ENCODE peak calls at places on chromosome 15, in nine cellular contexts. One of them, this sample, is unnamed.

GRCh38 chr15:85831415-85832113 is 36.8 kb upstream of the KLHL25 start:
- DNase-seq in naive thymus-derived CD4-positive, alpha-beta T cell: no peak
- DNase-seq in CD4-positive, CD25-positive, alpha-beta regulatory T cell: peak
- DNase-seq in right atrium auricular region: peak
- DNase-seq in PC-3: peak
- DNase-seq in hepatocyte: peak
- DNase-seq in stomach: peak
- DNase-seq in iPS DF 6.9: peak
- DNase-seq in CD4-positive, alpha-beta T cell: peak
- DNase-seq in this sample: peak

GRCh38 chr15:31262901-31263671 is 63.5 kb upstream of the KLF13 start:
- DNase-seq in CD4-positive, CD25-positive, alpha-beta regulatory T cell: peak
- DNase-seq in PC-3: no peak
- DNase-seq in CD4-positive, alpha-beta T cell: no peak
- DNase-seq in iPS DF 6.9: no peak
- DNase-seq in right atrium auricular region: peak
- DNase-seq in naive thymus-derived CD4-positive, alpha-beta T cell: no peak
- DNase-seq in stomach: peak
- DNase-seq in hepatocyte: no peak
- DNase-seq in this sample: no peak

GRCh38 chr15:100671858-100672543 is 69.6 kb downstream of the ASB7 start:
- DNase-seq in hepatocyte: no peak
- DNase-seq in CD4-positive, alpha-beta T cell: no peak
- DNase-seq in PC-3: peak
- DNase-seq in stomach: no peak
- DNase-seq in right atrium auricular region: no peak
- DNase-seq in naive thymus-derived CD4-positive, alpha-beta T cell: no peak
- DNase-seq in iPS DF 6.9: peak
- DNase-seq in CD4-positive, CD25-positive, alpha-beta regulatory T cell: no peak
- DNase-seq in this sample: no peak

GRCh38 chr15:51144021-51144532 is 49.4 kb upstream of the TNFAIP8L3 start:
- DNase-seq in right atrium auricular region: no peak
- DNase-seq in PC-3: peak
- DNase-seq in naive thymus-derived CD4-positive, alpha-beta T cell: no peak
- DNase-seq in iPS DF 6.9: no peak
- DNase-seq in CD4-positive, CD25-positive, alpha-beta regulatory T cell: no peak
- DNase-seq in CD4-positive, alpha-beta T cell: no peak
- DNase-seq in hepatocyte: no peak
- DNase-seq in stomach: no peak
- DNase-seq in this sample: no peak

GRCh38 chr15:69093127-69093526 is 67.3 kb upstream of the GLCE start:
- DNase-seq in CD4-positive, alpha-beta T cell: no peak
- DNase-seq in hepatocyte: no peak
- DNase-seq in naive thymus-derived CD4-positive, alpha-beta T cell: no peak
- DNase-seq in iPS DF 6.9: no peak
- DNase-seq in CD4-positive, CD25-positive, alpha-beta regulatory T cell: no peak
- DNase-seq in stomach: no peak
- DNase-seq in right atrium auricular region: no peak
- DNase-seq in PC-3: peak
- DNase-seq in this sample: peak

GRCh38 chr15:60933914-60934885 is 294.9 kb downstream of the RORA start:
- DNase-seq in right atrium auricular region: no peak
- DNase-seq in naive thymus-derived CD4-positive, alpha-beta T cell: no peak
- DNase-seq in stomach: no peak
- DNase-seq in iPS DF 6.9: no peak
- DNase-seq in PC-3: no peak
- DNase-seq in CD4-positive, alpha-beta T cell: no peak
- DNase-seq in CD4-positive, CD25-positive, alpha-beta regulatory T cell: no peak
- DNase-seq in hepatocyte: no peak
- DNase-seq in this sample: no peak

GRCh38 chr15:84658788-84659411 is 901 bp upstream of the NMB start:
- DNase-seq in stomach: no peak
- DNase-seq in iPS DF 6.9: no peak
- DNase-seq in CD4-positive, alpha-beta T cell: no peak
- DNase-seq in right atrium auricular region: no peak
- DNase-seq in hepatocyte: no peak
- DNase-seq in PC-3: no peak
- DNase-seq in naive thymus-derived CD4-positive, alpha-beta T cell: no peak
- DNase-seq in CD4-positive, CD25-positive, alpha-beta regulatory T cell: no peak
- DNase-seq in this sample: no peak

GRCh38 chr15:94412979-94413741 is 181.8 kb downstream of the MCTP2 start:
- DNase-seq in right atrium auricular region: no peak
- DNase-seq in naive thymus-derived CD4-positive, alpha-beta T cell: no peak
- DNase-seq in hepatocyte: peak
- DNase-seq in PC-3: peak
- DNase-seq in stomach: no peak
- DNase-seq in CD4-positive, CD25-positive, alpha-beta regulatory T cell: peak
- DNase-seq in iPS DF 6.9: no peak
- DNase-seq in CD4-positive, alpha-beta T cell: no peak
- DNase-seq in this sample: no peak

GRCh38 chr15:25707656-25708365 is 155.3 kb downstream of the ATP10A start:
- DNase-seq in CD4-positive, alpha-beta T cell: no peak
- DNase-seq in PC-3: no peak
- DNase-seq in CD4-positive, CD25-positive, alpha-beta regulatory T cell: no peak
- DNase-seq in naive thymus-derived CD4-positive, alpha-beta T cell: no peak
- DNase-seq in hepatocyte: no peak
- DNase-seq in stomach: no peak
- DNase-seq in iPS DF 6.9: no peak
- DNase-seq in right atrium auricular region: no peak
- DNase-seq in this sample: no peak

GRCh38 chr15:74978503-74978902 is 16.9 kb upstream of the SCAMP5 start:
- DNase-seq in PC-3: peak
- DNase-seq in right atrium auricular region: no peak
- DNase-seq in hepatocyte: no peak
- DNase-seq in naive thymus-derived CD4-positive, alpha-beta T cell: no peak
- DNase-seq in stomach: no peak
- DNase-seq in CD4-positive, CD25-positive, alpha-beta regulatory T cell: peak
- DNase-seq in iPS DF 6.9: no peak
- DNase-seq in CD4-positive, alpha-beta T cell: no peak
- DNase-seq in this sample: no peak

GRCh38 chr15:69285834-69286233 is 12.9 kb upstream of the PAQR5 start:
- DNase-seq in iPS DF 6.9: no peak
- DNase-seq in CD4-positive, alpha-beta T cell: no peak
- DNase-seq in stomach: no peak
- DNase-seq in right atrium auricular region: no peak
- DNase-seq in naive thymus-derived CD4-positive, alpha-beta T cell: no peak
- DNase-seq in PC-3: no peak
- DNase-seq in hepatocyte: no peak
- DNase-seq in CD4-positive, CD25-positive, alpha-beta regulatory T cell: no peak
- DNase-seq in this sample: no peak

GRCh38 chr15:91258436-91258779 is 158.4 kb downstream of the SV2B start:
- DNase-seq in right atrium auricular region: no peak
- DNase-seq in hepatocyte: no peak
- DNase-seq in CD4-positive, alpha-beta T cell: no peak
- DNase-seq in PC-3: no peak
- DNase-seq in naive thymus-derived CD4-positive, alpha-beta T cell: no peak
- DNase-seq in stomach: no peak
- DNase-seq in CD4-positive, CD25-positive, alpha-beta regulatory T cell: peak
- DNase-seq in iPS DF 6.9: no peak
- DNase-seq in this sample: no peak

GRCh38 chr15:45387379-45388007 is 9.1 kb upstream of the GATM start:
- DNase-seq in iPS DF 6.9: no peak
- DNase-seq in CD4-positive, CD25-positive, alpha-beta regulatory T cell: no peak
- DNase-seq in hepatocyte: peak
- DNase-seq in naive thymus-derived CD4-positive, alpha-beta T cell: no peak
- DNase-seq in stomach: no peak
- DNase-seq in right atrium auricular region: no peak
- DNase-seq in PC-3: peak
- DNase-seq in CD4-positive, alpha-beta T cell: no peak
- DNase-seq in this sample: no peak

GRCh38 chr15:68389936-68390790 is 41.8 kb downstream of the ITGA11 start:
- DNase-seq in stomach: peak
- DNase-seq in iPS DF 6.9: no peak
- DNase-seq in right atrium auricular region: peak
- DNase-seq in naive thymus-derived CD4-positive, alpha-beta T cell: no peak
- DNase-seq in CD4-positive, alpha-beta T cell: no peak
- DNase-seq in CD4-positive, CD25-positive, alpha-beta regulatory T cell: peak
- DNase-seq in hepatocyte: no peak
- DNase-seq in PC-3: peak
- DNase-seq in this sample: no peak

GRCh38 chr15:98859149-98859548 is 148.4 kb downstream of the PGPEP1L start:
- DNase-seq in right atrium auricular region: no peak
- DNase-seq in PC-3: no peak
- DNase-seq in naive thymus-derived CD4-positive, alpha-beta T cell: no peak
- DNase-seq in CD4-positive, CD25-positive, alpha-beta regulatory T cell: no peak
- DNase-seq in stomach: no peak
- DNase-seq in hepatocyte: no peak
- DNase-seq in CD4-positive, alpha-beta T cell: no peak
- DNase-seq in iPS DF 6.9: no peak
- DNase-seq in this sample: no peak

GRCh38 chr15:98858610-98859023 is 149.0 kb downstream of the PGPEP1L start:
- DNase-seq in CD4-positive, CD25-positive, alpha-beta regulatory T cell: peak
- DNase-seq in iPS DF 6.9: no peak
- DNase-seq in PC-3: no peak
- DNase-seq in hepatocyte: no peak
- DNase-seq in naive thymus-derived CD4-positive, alpha-beta T cell: no peak
- DNase-seq in stomach: no peak
- DNase-seq in right atrium auricular region: no peak
- DNase-seq in CD4-positive, alpha-beta T cell: no peak
- DNase-seq in this sample: no peak

GRCh38 chr15:98860647-98861041 is 146.9 kb downstream of the PGPEP1L start:
- DNase-seq in CD4-positive, alpha-beta T cell: no peak
- DNase-seq in stomach: no peak
- DNase-seq in right atrium auricular region: no peak
- DNase-seq in iPS DF 6.9: no peak
- DNase-seq in PC-3: no peak
- DNase-seq in naive thymus-derived CD4-positive, alpha-beta T cell: no peak
- DNase-seq in CD4-positive, CD25-positive, alpha-beta regulatory T cell: peak
- DNase-seq in hepatocyte: no peak
- DNase-seq in this sample: no peak

GRCh38 chr15:98863983-98864382 is 143.6 kb downstream of the PGPEP1L start:
- DNase-seq in CD4-positive, CD25-positive, alpha-beta regulatory T cell: no peak
- DNase-seq in stomach: no peak
- DNase-seq in naive thymus-derived CD4-positive, alpha-beta T cell: no peak
- DNase-seq in hepatocyte: no peak
- DNase-seq in iPS DF 6.9: no peak
- DNase-seq in CD4-positive, alpha-beta T cell: no peak
- DNase-seq in PC-3: no peak
- DNase-seq in right atrium auricular region: no peak
- DNase-seq in this sample: no peak

GRCh38 chr15:98861188-98861587 is 146.4 kb downstream of the PGPEP1L start:
- DNase-seq in naive thymus-derived CD4-positive, alpha-beta T cell: no peak
- DNase-seq in iPS DF 6.9: no peak
- DNase-seq in hepatocyte: no peak
- DNase-seq in stomach: no peak
- DNase-seq in CD4-positive, CD25-positive, alpha-beta regulatory T cell: no peak
- DNase-seq in PC-3: no peak
- DNase-seq in right atrium auricular region: no peak
- DNase-seq in CD4-positive, alpha-beta T cell: no peak
- DNase-seq in this sample: no peak
- H3K27ac ChIP-seq in naive thymus-derived CD4-positive, alpha-beta T cell: no peak
- H3K27ac ChIP-seq in iPS DF 6.9: no peak
- H3K27ac ChIP-seq in hepatocyte: no peak
- H3K27ac ChIP-seq in stomach: peak
- H3K27ac ChIP-seq in CD4-positive, CD25-positive, alpha-beta regulatory T cell: peak
- H3K27ac ChIP-seq in PC-3: no peak
- H3K27ac ChIP-seq in right atrium auricular region: no peak
- H3K27ac ChIP-seq in CD4-positive, alpha-beta T cell: no peak
- H3K27ac ChIP-seq in this sample: no peak

DNA sequence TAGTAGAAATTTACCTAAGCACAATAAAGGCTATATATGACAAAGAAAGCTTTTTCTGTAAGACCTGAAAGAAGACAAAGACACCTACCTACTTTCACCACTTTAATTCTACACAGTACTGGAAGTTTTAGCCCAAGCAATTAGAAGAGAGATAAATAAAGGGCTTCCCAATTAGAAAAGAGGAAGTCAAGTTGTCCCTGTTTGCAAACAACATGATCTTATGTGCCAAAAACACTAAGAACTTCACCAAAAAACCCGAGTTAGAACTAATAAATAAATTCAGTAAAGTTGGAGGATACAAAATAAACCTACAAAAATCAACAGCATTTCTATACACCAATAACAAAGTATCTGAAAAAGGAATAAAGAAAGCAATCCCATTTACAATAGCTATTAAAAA is 190.9 kb downstream of the NR2F2 start:
- DNase-seq in stomach: no peak
- DNase-seq in PC-3: no peak
- DNase-seq in CD4-positive, alpha-beta T cell: no peak
- DNase-seq in hepatocyte: no peak
- DNase-seq in naive thymus-derived CD4-positive, alpha-beta T cell: no peak
- DNase-seq in iPS DF 6.9: no peak
- DNase-seq in right atrium auricular region: no peak
- DNase-seq in CD4-positive, CD25-positive, alpha-beta regulatory T cell: no peak
- DNase-seq in this sample: no peak
- H3K27ac ChIP-seq in stomach: no peak
- H3K27ac ChIP-seq in PC-3: no peak
- H3K27ac ChIP-seq in CD4-positive, alpha-beta T cell: no peak
- H3K27ac ChIP-seq in hepatocyte: no peak
- H3K27ac ChIP-seq in naive thymus-derived CD4-positive, alpha-beta T cell: no peak
- H3K27ac ChIP-seq in iPS DF 6.9: no peak
- H3K27ac ChIP-seq in right atrium auricular region: no peak
- H3K27ac ChIP-seq in CD4-positive, CD25-positive, alpha-beta regulatory T cell: no peak
- H3K27ac ChIP-seq in this sample: no peak

GRCh38 chr15:62124176-62124952 is 40.7 kb downstream of the C2CD4B start:
- DNase-seq in hepatocyte: no peak
- DNase-seq in naive thymus-derived CD4-positive, alpha-beta T cell: no peak
- DNase-seq in stomach: no peak
- DNase-seq in CD4-positive, alpha-beta T cell: no peak
- DNase-seq in CD4-positive, CD25-positive, alpha-beta regulatory T cell: peak
- DNase-seq in PC-3: peak
- DNase-seq in iPS DF 6.9: no peak
- DNase-seq in right atrium auricular region: no peak
- DNase-seq in this sample: no peak

GRCh38 chr15:62120776-62121175 is 44.3 kb downstream of the C2CD4B start:
- DNase-seq in stomach: no peak
- DNase-seq in iPS DF 6.9: no peak
- DNase-seq in CD4-positive, CD25-positive, alpha-beta regulatory T cell: no peak
- DNase-seq in hepatocyte: no peak
- DNase-seq in PC-3: no peak
- DNase-seq in CD4-positive, alpha-beta T cell: no peak
- DNase-seq in naive thymus-derived CD4-positive, alpha-beta T cell: no peak
- DNase-seq in right atrium auricular region: no peak
- DNase-seq in this sample: no peak

GRCh38 chr15:62119926-62120273 is 45.2 kb downstream of the C2CD4B start:
- DNase-seq in iPS DF 6.9: no peak
- DNase-seq in naive thymus-derived CD4-positive, alpha-beta T cell: no peak
- DNase-seq in hepatocyte: no peak
- DNase-seq in PC-3: no peak
- DNase-seq in CD4-positive, CD25-positive, alpha-beta regulatory T cell: no peak
- DNase-seq in right atrium auricular region: no peak
- DNase-seq in CD4-positive, alpha-beta T cell: no peak
- DNase-seq in stomach: no peak
- DNase-seq in this sample: no peak

GRCh38 chr15:62121273-62122015 is 43.6 kb downstream of the C2CD4B start:
- DNase-seq in CD4-positive, alpha-beta T cell: no peak
- DNase-seq in hepatocyte: no peak
- DNase-seq in naive thymus-derived CD4-positive, alpha-beta T cell: no peak
- DNase-seq in PC-3: no peak
- DNase-seq in right atrium auricular region: no peak
- DNase-seq in CD4-positive, CD25-positive, alpha-beta regulatory T cell: no peak
- DNase-seq in iPS DF 6.9: no peak
- DNase-seq in stomach: no peak
- DNase-seq in this sample: no peak

GRCh38 chr15:62122249-62122648 is 42.8 kb downstream of the C2CD4B start:
- DNase-seq in PC-3: no peak
- DNase-seq in right atrium auricular region: no peak
- DNase-seq in CD4-positive, CD25-positive, alpha-beta regulatory T cell: peak
- DNase-seq in hepatocyte: no peak
- DNase-seq in iPS DF 6.9: no peak
- DNase-seq in CD4-positive, alpha-beta T cell: no peak
- DNase-seq in stomach: no peak
- DNase-seq in naive thymus-derived CD4-positive, alpha-beta T cell: no peak
- DNase-seq in this sample: no peak
- H3K27ac ChIP-seq in PC-3: no peak
- H3K27ac ChIP-seq in right atrium auricular region: no peak
- H3K27ac ChIP-seq in CD4-positive, CD25-positive, alpha-beta regulatory T cell: peak
- H3K27ac ChIP-seq in hepatocyte: no peak
- H3K27ac ChIP-seq in iPS DF 6.9: no peak
- H3K27ac ChIP-seq in CD4-positive, alpha-beta T cell: no peak
- H3K27ac ChIP-seq in stomach: peak
- H3K27ac ChIP-seq in naive thymus-derived CD4-positive, alpha-beta T cell: no peak
- H3K27ac ChIP-seq in this sample: no peak

GRCh38 chr15:58486062-58486461 is 54.3 kb downstream of the LIPC start:
- DNase-seq in PC-3: no peak
- DNase-seq in CD4-positive, CD25-positive, alpha-beta regulatory T cell: peak
- DNase-seq in stomach: no peak
- DNase-seq in right atrium auricular region: no peak
- DNase-seq in hepatocyte: no peak
- DNase-seq in iPS DF 6.9: no peak
- DNase-seq in naive thymus-derived CD4-positive, alpha-beta T cell: no peak
- DNase-seq in CD4-positive, alpha-beta T cell: no peak
- DNase-seq in this sample: no peak
- H3K27ac ChIP-seq in PC-3: no peak
- H3K27ac ChIP-seq in CD4-positive, CD25-positive, alpha-beta regulatory T cell: no peak
- H3K27ac ChIP-seq in stomach: no peak
- H3K27ac ChIP-seq in right atrium auricular region: no peak
- H3K27ac ChIP-seq in hepatocyte: no peak
- H3K27ac ChIP-seq in iPS DF 6.9: no peak
- H3K27ac ChIP-seq in naive thymus-derived CD4-positive, alpha-beta T cell: peak
- H3K27ac ChIP-seq in CD4-positive, alpha-beta T cell: no peak
- H3K27ac ChIP-seq in this sample: no peak

This sample was measured in heart right ventricle.